ENCODE peak calls at places on chromosomes 6 and 20, in seven cellular contexts. J is brain microvascular endothelial cell, L is endothelial cell of umbilical vein, E is OCI-LY7, X is sigmoid colon, G is cardiac fibroblast, Z is A549. D is an unnamed sample.

GRCh38 chr6:128412680-128413079 is 107.7 kb downstream of the PTPRK start:
- DNase-seq in J (no peak), L (no peak), E (no peak), X (no peak), G (no peak), Z (no peak), D (peak)

GRCh38 chr6:133350928-133351327 is 109.8 kb downstream of the EYA4 start:
- DNase-seq in J (no peak), L (no peak), E (no peak), X (no peak), G (no peak), Z (no peak), D (no peak)

GRCh38 chr20:34375977-34376430 is 12.9 kb downstream of the ITCH start:
- DNase-seq in J (no peak), L (no peak), E (no peak), X (no peak), G (no peak), Z (no peak), D (no peak)

GRCh38 chr6:162715601-162716000 is 12.0 kb downstream of the PRKN start:
- DNase-seq in J (no peak), L (no peak), E (no peak), X (no peak), G (no peak), Z (no peak), D (no peak)

GRCh38 chr6:55578537-55579363 is at the start of gene HMGCLL1:
- DNase-seq in J (peak), L (peak), E (no peak), X (peak), G (no peak), Z (peak), D (peak)

GRCh38 chr6:11429577-11429976 is 108.0 kb upstream of the TMEM170B start:
- DNase-seq in J (peak), L (no peak), E (no peak), X (no peak), G (no peak), Z (no peak), D (no peak)

GRCh38 chr6:82951389-82951788 is 114.3 kb downstream of the UBE3D start:
- DNase-seq in J (no peak), L (no peak), E (no peak), X (no peak), G (no peak), Z (no peak), D (peak)

GRCh38 chr20:34574861-34575260 is 16.3 kb downstream of the MAP1LC3A start:
- DNase-seq in J (no peak), L (no peak), E (no peak), X (no peak), G (no peak), Z (no peak), D (no peak)

GRCh38 chr20:33124261-33124660 is 43.7 kb upstream of the BPIFA2 start:
- DNase-seq in J (no peak), L (no peak), E (no peak), X (no peak), G (no peak), Z (no peak), D (no peak)

GRCh38 chr6:164039954-164040375 is 625.4 kb downstream of the QKI start:
- DNase-seq in J (no peak), L (peak), E (no peak), X (peak), G (peak), Z (no peak), D (no peak)

GRCh38 chr6:161168281-161168891 is 105.5 kb downstream of the AGPAT4 start:
- DNase-seq in J (peak), L (peak), E (no peak), X (no peak), G (peak), Z (peak), D (peak)

GRCh38 chr6:150361876-150362275 is 6.9 kb upstream of the IYD start:
- DNase-seq in J (no peak), L (no peak), E (no peak), X (no peak), G (no peak), Z (no peak), D (no peak)

GRCh38 chr6:155936551-155936950 is 480.9 kb upstream of the NOX3 start:
- DNase-seq in J (peak), L (no peak), E (no peak), X (no peak), G (no peak), Z (no peak), D (no peak)

GRCh38 chr6:14074723-14075503 is 42.7 kb upstream of the CD83 start:
- DNase-seq in J (peak), L (peak), E (peak), X (no peak), G (peak), Z (peak), D (peak)

DNA sequence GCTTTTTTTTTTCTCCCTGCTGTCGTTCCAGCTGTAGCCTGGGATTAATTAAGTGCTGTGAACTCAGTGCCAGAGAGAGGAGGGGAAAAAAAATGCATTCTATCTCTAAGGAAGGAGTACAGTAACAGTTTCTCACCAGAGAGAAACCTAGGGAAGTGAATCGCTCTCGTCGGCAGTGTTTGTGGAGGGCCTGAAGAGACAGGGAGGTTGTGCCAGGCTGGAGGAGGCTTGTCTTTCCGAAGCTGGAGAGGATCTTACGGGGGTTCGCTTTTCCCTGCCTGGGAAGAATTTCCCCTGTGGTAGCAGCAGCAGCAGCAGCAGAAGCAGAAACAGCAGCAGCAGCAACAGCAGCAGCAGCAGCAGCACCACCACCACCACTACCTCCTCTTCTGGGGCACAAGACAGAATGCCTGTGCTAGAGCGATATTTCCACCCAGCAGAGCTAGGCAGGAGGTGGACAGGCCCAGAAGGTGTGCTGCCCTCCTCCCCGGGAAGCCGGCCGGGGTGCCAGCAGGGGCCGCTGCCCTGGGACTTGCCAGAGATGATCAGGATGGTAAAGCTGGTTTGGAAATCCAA is 186.5 kb downstream of the PDE7B start:
- DNase-seq in J (no peak), L (peak), E (no peak), X (no peak), G (peak), Z (no peak), D (no peak)
- H3K4me3 ChIP-seq in J (peak), L (peak), E (no peak), X (peak), G (peak), Z (no peak), D (no peak)

DNA sequence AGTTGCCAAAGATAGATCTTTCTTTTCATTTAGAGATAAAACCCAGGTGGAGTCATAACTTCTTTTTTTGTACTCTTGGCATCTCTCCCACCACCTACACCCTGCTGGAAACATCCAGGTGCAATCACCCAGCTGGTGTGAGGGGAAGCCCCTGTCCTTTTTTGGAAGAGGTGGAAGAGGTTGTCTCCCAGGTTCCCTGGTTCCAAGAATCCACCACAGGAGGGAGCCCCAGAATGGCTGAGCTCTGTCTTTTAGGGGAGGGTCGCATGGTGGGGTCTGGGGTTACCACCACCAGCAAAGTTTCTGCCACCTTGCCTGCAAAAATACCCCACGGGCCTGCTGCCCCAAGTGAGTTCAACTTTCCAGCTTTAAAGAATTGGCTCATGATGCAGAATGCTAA is 10.8 kb downstream of the SMOC2 start:
- DNase-seq in J (no peak), L (no peak), E (no peak), X (no peak), G (no peak), Z (no peak), D (no peak)
- TF ChIP-seq CTCF in J (no peak), L (no peak), E (no peak), X (no peak), G (peak), Z (no peak), D (peak)

GRCh38 chr6:42727084-42727601 is 4.7 kb upstream of the PRPH2 start:
- DNase-seq in J (no peak), L (peak), E (no peak), X (peak), G (no peak), Z (no peak), D (no peak)
- H3K4me3 ChIP-seq in J (peak), L (peak), E (no peak), X (peak), G (peak), Z (no peak), D (peak)

DNA sequence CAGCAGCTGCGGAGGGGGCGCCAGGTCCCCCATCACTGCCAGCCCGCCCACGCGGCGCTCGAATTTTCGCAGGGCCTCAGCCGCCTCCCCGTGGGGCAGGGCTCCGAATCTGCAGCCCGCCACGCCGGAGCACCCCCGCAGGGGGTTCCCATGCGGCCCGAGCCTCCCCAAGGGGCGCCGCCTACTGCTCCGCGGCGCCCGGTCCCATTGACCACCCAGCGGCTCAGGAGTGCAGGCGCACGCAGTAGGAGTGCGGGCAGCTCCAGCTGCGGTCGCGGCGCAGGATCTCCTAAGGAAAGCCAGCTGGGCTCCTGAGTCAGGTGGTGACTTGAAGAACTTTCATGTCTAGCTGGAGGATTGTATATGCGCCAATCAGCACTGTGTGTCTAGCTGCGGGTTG is 155.3 kb upstream of the RREB1 start:
- DNase-seq in J (no peak), L (no peak), E (no peak), X (no peak), G (no peak), Z (no peak), D (no peak)
- TF ChIP-seq CTCF in J (no peak), L (no peak), E (no peak), X (no peak), G (no peak), Z (no peak), D (no peak)

DNA sequence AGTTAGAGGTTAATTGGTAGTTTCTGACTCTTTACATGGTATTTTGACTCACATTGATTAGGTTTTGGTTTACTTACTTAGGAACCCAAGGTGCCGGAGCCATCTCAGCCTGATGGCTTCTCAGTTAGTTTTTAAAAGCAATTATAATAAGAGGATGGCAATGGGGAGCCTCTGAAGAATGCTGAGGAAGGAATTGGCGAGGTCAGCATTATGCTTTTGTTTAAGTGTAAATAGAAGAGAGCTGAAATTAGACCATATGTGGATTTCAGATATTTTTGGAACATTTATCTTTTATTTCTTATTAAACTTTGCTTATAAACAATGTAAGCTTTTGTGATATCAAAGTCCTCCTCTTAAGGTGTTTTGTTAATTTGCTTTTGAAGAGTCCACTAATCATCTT is 77.8 kb downstream of the PLCB4 start:
- DNase-seq in J (no peak), L (no peak), E (no peak), X (no peak), G (no peak), Z (no peak), D (no peak)
- H3K4me3 ChIP-seq in J (no peak), L (no peak), E (no peak), X (no peak), G (no peak), Z (no peak), D (no peak)

DNA sequence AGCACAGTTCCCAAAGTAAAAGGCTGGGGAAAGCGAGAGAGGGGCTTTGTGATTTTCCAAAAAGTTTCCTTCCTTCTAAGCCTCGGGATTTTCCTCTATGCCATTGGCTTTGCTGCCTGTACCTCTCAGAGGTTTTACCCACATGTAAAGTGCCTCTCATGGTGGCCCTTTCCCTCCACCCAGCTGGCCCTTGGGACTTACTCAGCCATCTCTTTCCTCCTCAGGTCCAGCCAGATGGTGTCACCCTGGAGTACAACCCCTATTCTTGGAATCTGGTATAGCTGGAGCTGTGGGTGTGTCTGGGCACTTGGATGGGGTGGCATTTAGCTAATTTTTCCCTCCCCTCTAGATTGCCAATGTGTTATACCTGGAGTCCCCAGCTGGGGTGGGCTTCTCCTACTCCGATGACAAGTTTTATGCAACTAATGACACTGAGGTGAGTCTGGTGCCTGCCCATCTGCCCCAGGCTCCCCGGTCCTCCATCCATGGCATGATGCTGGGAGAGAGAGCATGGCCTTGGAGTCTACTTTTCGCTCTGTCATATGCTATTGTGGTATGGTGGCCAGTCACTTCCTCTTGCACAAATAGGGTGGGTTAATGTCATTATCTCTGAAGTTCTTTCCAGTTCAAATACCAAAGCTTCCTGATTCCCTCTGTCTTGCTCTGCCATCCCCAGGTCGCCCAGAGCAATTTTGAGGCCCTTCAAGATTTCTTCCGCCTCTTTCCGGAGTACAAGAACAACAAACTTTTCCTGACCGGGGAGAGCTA is 1.1 kb downstream of the CTSA start:
- DNase-seq in J (peak), L (peak), E (no peak), X (peak), G (peak), Z (peak), D (peak)
- TF ChIP-seq CTCF in J (peak), L (peak), E (no peak), X (no peak), G (peak), Z (no peak), D (peak)

GRCh38 chr6:106790146-106790770 is 160.9 kb downstream of the QRSL1 start:
- DNase-seq in J (no peak), L (no peak), E (no peak), X (no peak), G (no peak), Z (no peak), D (no peak)

GRCh38 chr6:106789436-106790145 is 160.2 kb downstream of the QRSL1 start:
- DNase-seq in J (no peak), L (no peak), E (no peak), X (no peak), G (peak), Z (no peak), D (no peak)

GRCh38 chr6:106790935-106791334 is 161.6 kb downstream of the QRSL1 start:
- DNase-seq in J (no peak), L (no peak), E (no peak), X (no peak), G (no peak), Z (peak), D (peak)

GRCh38 chr6:106788761-106789160 is 159.4 kb downstream of the QRSL1 start:
- DNase-seq in J (no peak), L (no peak), E (no peak), X (no peak), G (no peak), Z (no peak), D (no peak)

GRCh38 chr6:106787327-106788196 is 158.2 kb downstream of the QRSL1 start:
- DNase-seq in J (no peak), L (no peak), E (no peak), X (no peak), G (no peak), Z (peak), D (no peak)
- H3K4me3 ChIP-seq in J (no peak), L (no peak), E (no peak), X (no peak), G (no peak), Z (peak), D (no peak)

DNA sequence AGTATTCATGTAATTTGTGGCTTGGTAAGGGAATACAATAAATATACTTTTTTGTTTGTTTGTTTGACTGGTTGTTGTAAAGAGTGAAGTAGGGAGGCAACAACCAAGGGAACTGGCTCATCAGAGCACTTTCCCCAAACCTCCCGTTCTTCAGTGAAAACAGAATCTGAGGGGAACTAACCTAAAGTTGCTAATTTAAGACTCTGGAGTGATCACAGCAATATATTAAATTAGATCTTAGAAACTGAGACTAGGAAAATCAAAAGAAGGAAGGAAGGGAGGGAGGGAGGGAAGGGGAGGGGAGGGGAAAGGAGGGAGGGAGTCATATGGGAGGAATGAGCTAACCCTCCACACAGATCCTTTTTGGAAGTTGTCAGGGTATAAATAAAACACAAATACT is 144.9 kb downstream of the SYNDIG1 start:
- DNase-seq in J (no peak), L (no peak), E (no peak), X (no peak), G (no peak), Z (no peak), D (no peak)
- TF ChIP-seq CTCF in J (no peak), L (no peak), E (no peak), X (no peak), G (no peak), Z (no peak), D (no peak)

DNA sequence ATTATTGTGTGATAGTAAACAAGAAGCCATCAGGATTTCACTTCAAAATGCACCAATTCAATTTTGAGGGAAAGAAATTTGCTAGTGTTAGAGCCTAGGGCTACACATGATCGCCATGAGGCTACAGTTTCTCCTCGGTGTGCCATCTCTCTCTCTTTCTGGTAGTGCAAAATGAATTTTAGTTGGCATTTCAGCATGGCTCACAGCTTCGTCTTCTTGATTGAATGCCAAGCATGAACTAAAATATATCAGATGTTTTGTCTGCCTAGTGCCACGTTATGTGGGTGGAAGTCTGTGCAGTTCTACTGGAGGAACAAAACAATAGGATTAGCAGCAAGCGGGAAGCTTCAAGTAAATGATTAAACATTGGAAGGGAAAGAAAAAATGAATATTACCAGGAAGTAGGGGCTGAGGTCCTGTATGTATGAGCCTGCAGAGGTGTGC is 6.8 kb upstream of the MRAP2 start:
- DNase-seq in J (no peak), L (peak), E (no peak), X (no peak), G (no peak), Z (peak), D (peak)
- H3K4me3 ChIP-seq in J (no peak), L (no peak), E (no peak), X (no peak), G (no peak), Z (no peak), D (no peak)